ENCODE peak calls at places on chromosomes 16 and 17, in four cellular contexts. G is amniotic stem cell; N is HEK293T; Z is effector CD4-positive, alpha-beta T cell. W is an unnamed sample.

GRCh38 chr16:28977703-28978641 is 3.4 kb downstream of the SPNS1 start:
- DNase-seq in Z (no peak), N (peak), G (no peak), W (no peak)

GRCh38 chr16:3494574-3494973 is 715 bp downstream of the C16orf90 start:
- DNase-seq in Z (no peak), N (no peak), G (no peak), W (no peak)

GRCh38 chr17:2595736-2596135 is 2.3 kb downstream of the PAFAH1B1 start:
- DNase-seq in N (no peak), G (no peak), Z (no peak), W (no peak)

GRCh38 chr16:27491894-27492587 is 57.7 kb downstream of the GTF3C1 start:
- DNase-seq in Z (no peak), G (no peak), N (no peak), W (no peak)

GRCh38 chr17:50201226-50201854 is at the start of gene COL1A1:
- DNase-seq in G (peak), Z (no peak), N (no peak), W (no peak)

GRCh38 chr17:61508912-61509311 is 56.7 kb downstream of the TBX4 start:
- DNase-seq in N (no peak), Z (no peak), G (no peak), W (no peak)

GRCh38 chr16:20866792-20867191 is 33.4 kb downstream of the DCUN1D3 start:
- DNase-seq in G (no peak), Z (no peak), N (no peak), W (no peak)

GRCh38 chr17:36475346-36475970 is 11.0 kb upstream of the ZNHIT3 start:
- DNase-seq in Z (no peak), G (no peak), N (no peak), W (no peak)

GRCh38 chr16:53612003-53612402 is 91.7 kb downstream of the RPGRIP1L start:
- DNase-seq in G (no peak), N (no peak), Z (no peak), W (no peak)

GRCh38 chr17:488993-489757 is 136.6 kb upstream of the RPH3AL start:
- DNase-seq in G (no peak), Z (peak), N (no peak), W (no peak)

GRCh38 chr16:56871172-56871593 is 6.2 kb downstream of the SLC12A3 start:
- DNase-seq in Z (no peak), G (no peak), N (no peak), W (no peak)

GRCh38 chr16:4323071-4323844 is 7.4 kb downstream of the GLIS2 start:
- DNase-seq in N (no peak), Z (no peak), G (no peak), W (peak)

GRCh38 chr16:86444274-86445060 is 65.9 kb upstream of the FOXF1 start:
- DNase-seq in Z (no peak), G (no peak), N (no peak), W (no peak)

GRCh38 chr17:78324391-78325075 is 35.3 kb downstream of the SOCS3 start:
- DNase-seq in N (no peak), G (peak), Z (no peak), W (no peak)

GRCh38 chr16:46889942-46890300 is 5.8 kb downstream of the GPT2 start:
- DNase-seq in N (no peak), G (no peak), Z (no peak), W (no peak)

GRCh38 chr16:83990492-83990891 is 22.4 kb downstream of the NECAB2 start:
- DNase-seq in Z (no peak), N (no peak), G (no peak), W (no peak)

GRCh38 chr16:50830698-50831097 is 88.8 kb downstream of the CYLD start:
- DNase-seq in N (no peak), G (no peak), Z (no peak), W (no peak)

GRCh38 chr17:44793885-44794698 is 35.3 kb downstream of the ADAM11 start:
- DNase-seq in G (no peak), Z (no peak), N (no peak), W (no peak)

GRCh38 chr17:40566027-40566426 is 755 bp upstream of the CCR7 start:
- DNase-seq in G (no peak), N (no peak), Z (no peak), W (no peak)

GRCh38 chr17:77604301-77605031 is 354.0 kb upstream of the TNRC6C start:
- DNase-seq in G (no peak), Z (no peak), N (no peak), W (no peak)

GRCh38 chr17:76670020-76670707 is 26.6 kb upstream of the ST6GALNAC1 start:
- DNase-seq in G (no peak), N (peak), Z (no peak), W (no peak)

GRCh38 chr16:88368036-88368435 is 14.7 kb upstream of the ZNF469 start:
- DNase-seq in Z (no peak), N (no peak), G (no peak), W (no peak)

GRCh38 chr17:77684803-77685580 is 273.5 kb upstream of the TNRC6C start:
- DNase-seq in N (no peak), G (no peak), Z (no peak), W (no peak)

GRCh38 chr16:11325404-11326083 is 19.7 kb upstream of the RMI2 start:
- DNase-seq in N (no peak), Z (no peak), G (no peak), W (no peak)

GRCh38 chr16:35207059-35207999 is 1747.9 kb downstream of the TP53TG3F start:
- DNase-seq in N (no peak), Z (no peak), G (no peak), W (no peak)

GRCh38 chr16:17467923-17468540 is 2.7 kb downstream of the XYLT1 start:
- DNase-seq in Z (peak), N (peak), G (no peak), W (no peak)

GRCh38 chr17:2594657-2595085 is 1.2 kb downstream of the PAFAH1B1 start:
- DNase-seq in G (no peak), N (no peak), Z (no peak), W (no peak)

GRCh38 chr17:22278302-22279275 is 586.3 kb downstream of the KCNJ18 start:
- DNase-seq in G (no peak), Z (no peak), N (no peak), W (no peak)

GRCh38 chr17:8122391-8122922 is 1.4 kb downstream of the HES7 start:
- DNase-seq in Z (no peak), N (no peak), G (no peak), W (peak)

GRCh38 chr17:80980397-80981061 is 11.1 kb upstream of the CHMP6 start:
- DNase-seq in G (no peak), Z (no peak), N (no peak), W (no peak)

GRCh38 chr17:14101976-14102375 is 32.7 kb downstream of the COX10 start:
- DNase-seq in Z (no peak), G (no peak), N (no peak), W (no peak)

GRCh38 chr16:80437707-80438106 is 103.1 kb upstream of the DYNLRB2 start:
- DNase-seq in G (no peak), N (no peak), Z (no peak), W (no peak)

GRCh38 chr17:604719-605118 is 109.9 kb downstream of the VPS53 start:
- DNase-seq in G (no peak), Z (no peak), N (no peak), W (no peak)

GRCh38 chr17:72099919-72100318 is 20.9 kb upstream of the SOX9 start:
- DNase-seq in Z (no peak), N (no peak), G (no peak), W (no peak)

GRCh38 chr17:75856062-75856681 is 1.0 kb upstream of the WBP2 start:
- DNase-seq in N (peak), Z (no peak), G (no peak), W (no peak)

GRCh38 chr16:23835390-23836077 is at the start of gene PRKCB:
- DNase-seq in N (peak), G (no peak), Z (peak), W (peak)